ENCODE peak calls at places on chromosomes 4 and X, in ten cellular contexts. C is retina; M is neural progenitor cell; X is HL-60; Q is fibroblast of lung; D is GM06990; K is stimulated activated CD8-positive, alpha-beta memory T cell treated with anti-CD3 and anti-CD28 coated beads, Interleukin-7, amount 100 ng/mL, for 1 hour; T is mucosa of descending colon; S is activated CD4-positive, CD25-positive, alpha-beta regulatory T cell; V is H4. U is an unnamed sample.

GRCh38 chr4:7023486-7023885 is 19.7 kb upstream of the TADA2B start:
- DNase-seq in C (no peak), M (no peak), X (no peak), Q (no peak), D (no peak), K (no peak), T (no peak), S (no peak), V (no peak), U (no peak)

GRCh38 chrX:1105671-1106419 is 106.6 kb downstream of the CRLF2 start:
- DNase-seq in C (no peak), M (peak; percentile 21), X (no peak), Q (no peak), D (no peak), K (no peak), T (no peak), S (no peak), V (no peak), U (no peak)

GRCh38 chr4:121096629-121097028 is 24.3 kb upstream of the NDNF start:
- DNase-seq in C (peak; percentile 23), M (peak; percentile 18), X (no peak), Q (peak; percentile 72), D (no peak), K (no peak), T (no peak), S (no peak), V (peak; percentile 30), U (no peak)

GRCh38 chrX:8084023-8084422 is 87.0 kb downstream of the VCX2 start:
- DNase-seq in C (no peak), M (no peak), X (no peak), Q (peak; percentile 78), D (no peak), K (no peak), T (no peak), S (no peak), V (no peak), U (no peak)

GRCh38 chr4:151359576-151359975 is 34.2 kb upstream of the SH3D19 start:
- DNase-seq in C (peak; percentile 8), M (no peak), X (no peak), Q (no peak), D (no peak), K (no peak), T (peak; percentile 86), S (no peak), V (no peak), U (no peak)

GRCh38 chr4:30720021-30720655 is at the start of gene PCDH7:
- DNase-seq in C (peak; percentile 88), M (no peak), X (no peak), Q (peak; percentile 83), D (peak; percentile 12), K (no peak), T (peak; percentile 19), S (no peak), V (peak; percentile 82), U (peak; percentile 88)

GRCh38 chr4:31045724-31046318 is 325.7 kb downstream of the PCDH7 start:
- DNase-seq in C (no peak), M (no peak), X (no peak), Q (peak; percentile 47), D (no peak), K (no peak), T (peak; percentile 55), S (no peak), V (peak; percentile 27), U (no peak)

GRCh38 chrX:32618154-32618553 is 593.2 kb downstream of the DMD start:
- DNase-seq in C (no peak), M (no peak), X (no peak), Q (no peak), D (no peak), K (no peak), T (no peak), S (no peak), V (no peak), U (no peak)

GRCh38 chr4:37628977-37629609 is 57.1 kb downstream of the RELL1 start:
- DNase-seq in C (no peak), M (no peak), X (peak; percentile 24), Q (peak; percentile 82), D (no peak), K (no peak), T (peak; percentile 21), S (no peak), V (peak; percentile 51), U (no peak)

GRCh38 chr4:123597586-123597985 is 201.0 kb downstream of the SPRY1 start:
- DNase-seq in C (no peak), M (no peak), X (no peak), Q (peak; percentile 17), D (no peak), K (no peak), T (no peak), S (no peak), V (peak; percentile 66), U (no peak)

GRCh38 chr4:187668683-187669082 is 326.9 kb upstream of the ZFP42 start:
- DNase-seq in C (no peak), M (no peak), X (no peak), Q (peak; percentile 59), D (no peak), K (no peak), T (no peak), S (no peak), V (no peak), U (no peak)

U was measured in SJCRH30.